ENCODE peak calls at places on chromosomes 12 and 14, in seven cellular contexts. D, O, K, H, B, G and Y are unnamed samples.

GRCh38 chr14:72924332-72924731 is 1.9 kb upstream of the DCAF4 start:
- DNase-seq in D (no peak), O (no peak), K (peak; percentile 74), H (no peak), B (peak; percentile 71), G (peak; percentile 60), Y (no peak)

GRCh38 chr12:122538496-122538895 is 11.4 kb downstream of the KNTC1 start:
- DNase-seq in D (no peak), O (no peak), K (no peak), H (no peak), B (no peak), G (no peak), Y (no peak)

GRCh38 chr12:75315518-75315917 is 14.6 kb downstream of the CAPS2 start:
- DNase-seq in D (no peak), O (no peak), K (no peak), H (no peak), B (no peak), G (no peak), Y (no peak)

GRCh38 chr14:72741836-72742681 is 151.8 kb downstream of the DPF3 start:
- DNase-seq in D (no peak), O (no peak), K (no peak), H (no peak), B (no peak), G (no peak), Y (peak; percentile 81)

GRCh38 chr12:53414756-53415417 is 8.8 kb upstream of the AMHR2 start:
- DNase-seq in D (no peak), O (no peak), K (no peak), H (no peak), B (no peak), G (no peak), Y (no peak)

GRCh38 chr12:76143343-76144252 is 59.1 kb upstream of the NAP1L1 start:
- DNase-seq in D (no peak), O (peak; percentile 7), K (no peak), H (no peak), B (no peak), G (no peak), Y (no peak)

GRCh38 chr12:116372815-116373214 is 95.3 kb upstream of the MED13L start:
- DNase-seq in D (no peak), O (no peak), K (no peak), H (no peak), B (no peak), G (no peak), Y (no peak)

GRCh38 chr14:77923131-77923933 is 123.4 kb downstream of the ADCK1 start:
- DNase-seq in D (no peak), O (no peak), K (no peak), H (no peak), B (no peak), G (no peak), Y (no peak)

GRCh38 chr12:96343347-96343954 is 56.8 kb downstream of the CDK17 start:
- DNase-seq in D (no peak), O (no peak), K (no peak), H (no peak), B (no peak), G (no peak), Y (no peak)

GRCh38 chr14:50542941-50543418 is 10.6 kb upstream of the MAP4K5 start:
- DNase-seq in D (no peak), O (no peak), K (no peak), H (no peak), B (no peak), G (no peak), Y (no peak)

GRCh38 chr14:104550849-104551728 is 28.5 kb upstream of the C14orf180 start:
- DNase-seq in D (peak; percentile 35), O (no peak), K (no peak), H (no peak), B (no peak), G (peak; percentile 6), Y (no peak)

GRCh38 chr14:38207830-38208815 is at the start of gene SSTR1:
- DNase-seq in D (peak; percentile 47), O (no peak), K (peak; percentile 83), H (no peak), B (no peak), G (no peak), Y (no peak)

GRCh38 chr12:96070670-96071279 is 35.4 kb upstream of the LTA4H start:
- DNase-seq in D (no peak), O (no peak), K (no peak), H (no peak), B (no peak), G (no peak), Y (no peak)

GRCh38 chr12:75414671-75415070 is 23.8 kb downstream of the GLIPR1L2 start:
- DNase-seq in D (no peak), O (no peak), K (no peak), H (no peak), B (no peak), G (no peak), Y (no peak)

GRCh38 chr12:118312578-118312977 is 60.1 kb downstream of the TAOK3 start:
- DNase-seq in D (no peak), O (no peak), K (no peak), H (no peak), B (no peak), G (no peak), Y (no peak)

GRCh38 chr14:104860414-104860813 is 4.7 kb upstream of the CEP170B start:
- DNase-seq in D (no peak), O (no peak), K (no peak), H (no peak), B (no peak), G (no peak), Y (no peak)

GRCh38 chr12:16344269-16344668 is 3.2 kb upstream of the MGST1 start:
- DNase-seq in D (no peak), O (no peak), K (no peak), H (no peak), B (no peak), G (no peak), Y (no peak)

GRCh38 chr14:61476737-61477410 is 155.5 kb downstream of the PRKCH start:
- DNase-seq in D (no peak), O (peak; percentile 18), K (no peak), H (no peak), B (no peak), G (peak; percentile 46), Y (peak; percentile 95)

GRCh38 chr12:23354800-23355199 is 594.7 kb downstream of the SOX5 start:
- DNase-seq in D (no peak), O (no peak), K (no peak), H (no peak), B (no peak), G (no peak), Y (no peak)

GRCh38 chr12:64621257-64621942 is 11.1 kb downstream of the RASSF3 start:
- DNase-seq in D (no peak), O (no peak), K (no peak), H (no peak), B (no peak), G (no peak), Y (no peak)

GRCh38 chr12:132477009-132477702 is 12.8 kb upstream of the FBRSL1 start:
- DNase-seq in D (no peak), O (no peak), K (peak; percentile 21), H (no peak), B (no peak), G (peak; percentile 10), Y (no peak)

GRCh38 chr14:78950654-78951053 is 780.5 kb downstream of the NRXN3 start:
- DNase-seq in D (no peak), O (no peak), K (no peak), H (no peak), B (no peak), G (no peak), Y (no peak)

GRCh38 chr14:59630281-59630963 is 53.8 kb upstream of the CCDC175 start:
- DNase-seq in D (peak; percentile 85), O (no peak), K (no peak), H (no peak), B (peak; percentile 41), G (no peak), Y (no peak)

GRCh38 chr14:54652188-54652889 is 85.4 kb downstream of the SAMD4A start:
- DNase-seq in D (no peak), O (no peak), K (peak; percentile 47), H (peak; percentile 78), B (peak; percentile 73), G (peak; percentile 88), Y (no peak)

GRCh38 chr12:73950506-73950905 is 587.1 kb upstream of the ATXN7L3B start:
- DNase-seq in D (no peak), O (no peak), K (no peak), H (no peak), B (no peak), G (no peak), Y (no peak)

GRCh38 chr14:93008381-93008780 is 85.4 kb downstream of the CHGA start:
- DNase-seq in D (no peak), O (no peak), K (peak; percentile 24), H (no peak), B (no peak), G (peak; percentile 67), Y (no peak)

GRCh38 chr12:52907092-52907810 is 2.4 kb upstream of the KRT8 start:
- DNase-seq in D (no peak), O (no peak), K (peak; percentile 92), H (no peak), B (peak; percentile 83), G (peak; percentile 41), Y (no peak)

GRCh38 chr12:4202482-4202881 is 71.1 kb upstream of the CCND2 start:
- DNase-seq in D (no peak), O (no peak), K (no peak), H (no peak), B (no peak), G (no peak), Y (no peak)
- H3K27me3 ChIP-seq in D (peaks cover 11% of the 10 kb centered on the region), O (no peaks in the 10 kb centered on the region), K (no peaks in the 10 kb centered on the region), H (peaks cover 5% of the 10 kb centered on the region), B (no peaks in the 10 kb centered on the region), G (no peaks in the 10 kb centered on the region), Y (no peaks in the 10 kb centered on the region)

DNA sequence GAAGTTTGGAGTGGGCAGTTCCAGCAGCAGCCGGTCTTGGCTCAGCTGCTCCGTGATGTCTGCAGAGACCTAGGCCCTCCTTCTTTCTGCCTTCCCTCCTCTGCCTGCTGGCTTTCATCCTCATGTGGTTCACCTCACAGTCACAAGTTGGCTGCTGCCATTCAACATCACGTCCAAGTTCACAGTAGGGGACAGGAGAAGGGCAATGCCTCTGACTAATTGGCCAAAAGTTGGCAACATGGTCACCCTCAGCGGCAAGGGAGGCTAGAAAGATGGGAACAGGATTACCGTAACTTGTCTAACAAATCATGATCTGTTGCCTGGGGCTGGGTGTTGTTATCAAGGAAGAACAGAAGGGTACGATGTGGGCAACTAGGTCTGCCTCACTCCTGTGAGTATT is 7.8 kb upstream of the CACNA2D4 start:
- DNase-seq in D (no peak), O (no peak), K (no peak), H (no peak), B (no peak), G (no peak), Y (no peak)
- H3K27me3 ChIP-seq in D (no peaks in the 10 kb centered on the region), O (no peaks in the 10 kb centered on the region), K (no peaks in the 10 kb centered on the region), H (no peaks in the 10 kb centered on the region), B (peaks cover 18% of the 10 kb centered on the region), G (no peaks in the 10 kb centered on the region), Y (no peaks in the 10 kb centered on the region)

GRCh38 chr12:114694436-114695304 is 10.7 kb upstream of the TBX3 start:
- DNase-seq in D (no peak), O (no peak), K (no peak), H (no peak), B (no peak), G (no peak), Y (no peak)
- H3K27me3 ChIP-seq in D (peaks cover 98% of the 10 kb centered on the region), O (peaks cover 99% of the 10 kb centered on the region), K (peaks cover 22% of the 10 kb centered on the region), H (peaks cover 25% of the 10 kb centered on the region), B (peaks cover 75% of the 10 kb centered on the region), G (peaks cover 4% of the 10 kb centered on the region), Y (no peaks in the 10 kb centered on the region)

DNA sequence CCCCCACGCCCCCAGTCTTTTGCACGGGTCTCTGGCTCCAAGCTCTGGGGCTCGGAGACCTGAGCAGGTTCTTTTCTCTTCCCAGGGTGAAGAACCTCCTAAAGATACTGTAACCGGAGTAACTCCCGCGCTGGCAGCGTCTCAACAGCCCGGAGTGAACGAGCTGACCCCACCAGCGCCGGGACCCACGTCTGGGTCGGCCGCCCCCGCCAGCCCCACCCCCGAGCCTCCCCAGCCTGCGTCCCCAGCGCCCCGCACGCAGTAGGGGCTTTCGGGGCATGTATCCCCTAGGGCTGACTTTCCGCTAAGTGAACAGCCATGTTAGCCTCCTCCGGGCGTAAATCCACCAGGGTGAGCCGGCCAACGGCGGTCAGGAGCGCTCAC is 834 bp downstream of the SLC35F4 start:
- DNase-seq in D (no peak), O (no peak), K (no peak), H (no peak), B (no peak), G (no peak), Y (no peak)
- H3K27me3 ChIP-seq in D (peaks cover 36% of the 10 kb centered on the region), O (peaks cover 39% of the 10 kb centered on the region), K (no peaks in the 10 kb centered on the region), H (no peaks in the 10 kb centered on the region), B (peaks cover 42% of the 10 kb centered on the region), G (peaks cover 3% of the 10 kb centered on the region), Y (peaks cover 5% of the 10 kb centered on the region)